ENCODE peak calls at places on chromosome 19, in six cellular contexts. G is nephron progenitor cell, C is iris pigment epithelial cell, N is SK-MEL-5, V is stomach, Y is A172. F is an unnamed sample.
A peak's percentile ranks its signal among the peaks of the same experiment; 100 is the strongest.

GRCh38 chr19:28488006-28488405 is 724.9 kb downstream of the UQCRFS1 start:
- DNase-seq in Y (no peak), V (no peak), N (no peak), C (no peak), G (no peak), F (no peak)

GRCh38 chr19:7366701-7367420 is 18.1 kb downstream of the ARHGEF18 start:
- DNase-seq in G (no peak), N (peak; percentile 67), V (no peak), C (peak; percentile 46), Y (peak; percentile 60), F (peak; percentile 45)

GRCh38 chr19:10625003-10625761 is at the start of gene SLC44A2:
- DNase-seq in Y (peak; percentile 63), N (no peak), G (peak; percentile 82), C (peak; percentile 65), V (peak; percentile 94), F (peak; percentile 92)

GRCh38 chr19:35484637-35485036 is 5.6 kb downstream of the KRTDAP start:
- DNase-seq in G (no peak), N (no peak), V (no peak), Y (no peak), C (no peak), F (no peak)

GRCh38 chr19:54460230-54461005 is 3.2 kb downstream of the LENG9 start:
- DNase-seq in N (no peak), G (no peak), C (no peak), V (no peak), Y (no peak), F (no peak)

GRCh38 chr19:8640402-8641004 is 10.1 kb downstream of the NFILZ start:
- DNase-seq in N (no peak), V (peak; percentile 34), C (peak; percentile 64), G (no peak), Y (no peak), F (no peak)

GRCh38 chr19:13104848-13105646 is 2.4 kb upstream of the LYL1 start:
- DNase-seq in C (no peak), Y (no peak), N (no peak), V (no peak), G (no peak), F (no peak)

GRCh38 chr19:54616840-54617560 is 13.3 kb upstream of the LILRB1 start:
- DNase-seq in Y (no peak), C (no peak), G (no peak), V (no peak), N (no peak), F (no peak)

GRCh38 chr19:29530549-29531457 is 5.0 kb downstream of the VSTM2B start:
- DNase-seq in N (no peak), Y (no peak), C (no peak), G (no peak), V (no peak), F (no peak)

GRCh38 chr19:814108-815078 is 7.4 kb downstream of the PLPPR3 start:
- DNase-seq in N (no peak), V (no peak), G (no peak), Y (no peak), C (no peak), F (no peak)

GRCh38 chr19:18667531-18668251 is 15.8 kb upstream of the CRTC1 start:
- DNase-seq in N (no peak), G (no peak), V (no peak), Y (no peak), C (no peak), F (no peak)

GRCh38 chr19:6362024-6362344 is 653 bp downstream of the CLPP start:
- DNase-seq in N (no peak), Y (peak; percentile 22), C (no peak), V (peak; percentile 29), G (no peak), F (peak; percentile 20)

F was measured in RWPE1.